ENCODE peak calls at places on chromosomes 11 and 22, in nine cellular contexts. V, P, C, E, X, L, S, G and J are unnamed samples.

GRCh38 chr11:68528630-68529029 is 68.1 kb downstream of the PPP6R3 start:
- DNase-seq in V (peak; percentile 47), P (no peak), C (no peak), E (no peak), X (no peak), L (no peak), S (no peak), G (no peak), J (no peak)

GRCh38 chr11:82895437-82896091 is 4.7 kb downstream of the PRCP start:
- DNase-seq in V (no peak), P (peak; percentile 42), C (no peak), E (no peak), X (peak; percentile 46), L (no peak), S (no peak), G (no peak), J (no peak)

GRCh38 chr22:25219948-25220442 is 556 bp downstream of the CRYBB2 start:
- DNase-seq in V (no peak), P (no peak), C (no peak), E (no peak), X (no peak), L (no peak), S (no peak), G (no peak), J (no peak)

GRCh38 chr22:27641049-27641790 is 160.3 kb downstream of the MN1 start:
- DNase-seq in V (no peak), P (no peak), C (no peak), E (no peak), X (no peak), L (no peak), S (no peak), G (no peak), J (no peak)

GRCh38 chr11:10326080-10326964 is 21.4 kb downstream of the ADM start:
- DNase-seq in V (peak; percentile 79), P (no peak), C (no peak), E (no peak), X (no peak), L (no peak), S (peak; percentile 55), G (no peak), J (no peak)

GRCh38 chr11:48034926-48035876 is 54.8 kb downstream of the PTPRJ start:
- DNase-seq in V (no peak), P (no peak), C (no peak), E (peak; percentile 64), X (no peak), L (no peak), S (peak; percentile 57), G (no peak), J (no peak)

GRCh38 chr22:44279059-44279340 is 33.8 kb downstream of the SHISAL1 start:
- DNase-seq in V (no peak), P (no peak), C (no peak), E (no peak), X (no peak), L (no peak), S (no peak), G (no peak), J (peak; percentile 32)

GRCh38 chr11:125952973-125953372 is 7.1 kb downstream of the VSIG10L2 start:
- DNase-seq in V (no peak), P (no peak), C (no peak), E (no peak), X (no peak), L (no peak), S (peak; percentile 15), G (peak; percentile 34), J (no peak)

GRCh38 chr11:41058138-41058537 is 401.3 kb downstream of the LRRC4C start:
- DNase-seq in V (no peak), P (no peak), C (no peak), E (no peak), X (no peak), L (no peak), S (no peak), G (no peak), J (no peak)

GRCh38 chr11:130737866-130738431 is 178.3 kb downstream of the SNX19 start:
- DNase-seq in V (peak; percentile 41), P (no peak), C (no peak), E (peak; percentile 86), X (no peak), L (no peak), S (peak; percentile 91), G (no peak), J (no peak)

GRCh38 chr11:30329150-30329940 is 6.4 kb downstream of the ARL14EP start:
- DNase-seq in V (no peak), P (no peak), C (no peak), E (no peak), X (no peak), L (no peak), S (peak; percentile 9), G (no peak), J (no peak)

DNA sequence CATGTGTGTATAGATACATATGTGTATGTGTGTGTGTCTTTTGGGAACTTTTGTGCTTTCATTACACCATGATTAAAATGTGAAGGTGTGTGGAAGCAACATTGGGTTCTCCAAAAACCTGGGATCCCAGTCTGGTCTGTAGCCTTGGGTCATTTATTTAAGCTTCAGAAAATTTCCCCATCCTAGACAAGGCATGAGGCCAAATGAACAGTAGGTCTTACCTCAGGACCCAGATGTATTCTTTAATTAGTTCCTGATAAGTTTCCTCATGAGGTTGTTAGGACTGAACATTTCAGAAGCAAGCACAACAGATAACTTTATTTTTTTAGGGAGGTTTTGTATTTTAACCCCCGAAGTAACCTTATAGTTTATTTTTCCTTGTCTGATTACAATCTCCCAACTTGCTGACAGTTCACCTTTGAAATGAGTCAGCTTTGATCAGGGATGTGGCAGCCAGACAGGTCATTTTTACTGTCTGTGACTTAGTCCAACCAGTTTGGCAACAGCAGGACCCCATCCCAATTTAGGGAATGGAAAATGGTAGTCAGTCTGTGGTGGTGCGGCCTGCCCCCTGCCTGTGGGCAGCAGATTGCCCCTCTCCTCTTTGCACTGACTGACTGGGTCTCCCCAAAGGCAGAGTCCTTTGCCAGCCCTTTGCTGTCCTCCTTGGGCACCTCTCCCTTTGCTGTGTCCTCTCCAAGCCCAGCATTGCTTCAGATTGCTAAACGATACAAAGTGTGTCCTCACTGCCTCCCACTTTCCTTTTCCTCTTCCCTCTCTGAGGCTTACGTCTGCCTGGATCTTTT is 88.3 kb downstream of the NAV2 start:
- DNase-seq in V (no peak), P (no peak), C (no peak), E (no peak), X (no peak), L (peak; percentile 50), S (peak; percentile 34), G (no peak), J (no peak)
- TF ChIP-seq CTCF in V (no peak), P (no peak), C (no peak), E (peak; percentile 27), X (no peak), L (peak; percentile 54), S (peak; percentile 9), G (no peak), J (no peak)

GRCh38 chr22:29454186-29454745 is 15.9 kb downstream of the RFPL1 start:
- DNase-seq in V (no peak), P (no peak), C (no peak), E (no peak), X (no peak), L (no peak), S (no peak), G (no peak), J (no peak)
- TF ChIP-seq CTCF in V (no peak), P (no peak), C (no peak), E (no peak), X (no peak), L (no peak), S (no peak), G (no peak), J (no peak)

DNA sequence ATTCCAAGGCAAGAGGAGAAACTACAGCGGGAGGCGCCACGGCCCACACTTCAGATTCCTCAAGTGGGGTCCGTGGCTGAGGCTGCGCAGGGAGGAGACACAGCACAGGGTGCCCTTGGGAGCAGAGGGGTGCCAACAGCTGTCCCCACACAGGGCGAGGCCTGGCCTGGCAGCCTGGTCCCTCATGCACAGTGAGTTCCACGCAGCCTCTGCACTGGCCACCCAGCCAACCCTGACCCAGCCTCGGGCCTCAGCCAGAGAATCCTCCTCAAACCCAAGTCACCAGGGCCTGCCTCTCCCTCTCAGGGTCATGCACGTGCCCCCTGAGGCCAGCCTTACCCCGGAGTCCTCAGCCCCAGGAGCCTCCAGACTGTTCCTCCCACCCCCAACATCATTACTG is 22.4 kb upstream of the MOB2 start:
- DNase-seq in V (no peak), P (no peak), C (no peak), E (no peak), X (no peak), L (no peak), S (no peak), G (no peak), J (no peak)
- TF ChIP-seq CTCF in V (no peak), P (no peak), C (no peak), E (no peak), X (no peak), L (no peak), S (no peak), G (no peak), J (no peak)

DNA sequence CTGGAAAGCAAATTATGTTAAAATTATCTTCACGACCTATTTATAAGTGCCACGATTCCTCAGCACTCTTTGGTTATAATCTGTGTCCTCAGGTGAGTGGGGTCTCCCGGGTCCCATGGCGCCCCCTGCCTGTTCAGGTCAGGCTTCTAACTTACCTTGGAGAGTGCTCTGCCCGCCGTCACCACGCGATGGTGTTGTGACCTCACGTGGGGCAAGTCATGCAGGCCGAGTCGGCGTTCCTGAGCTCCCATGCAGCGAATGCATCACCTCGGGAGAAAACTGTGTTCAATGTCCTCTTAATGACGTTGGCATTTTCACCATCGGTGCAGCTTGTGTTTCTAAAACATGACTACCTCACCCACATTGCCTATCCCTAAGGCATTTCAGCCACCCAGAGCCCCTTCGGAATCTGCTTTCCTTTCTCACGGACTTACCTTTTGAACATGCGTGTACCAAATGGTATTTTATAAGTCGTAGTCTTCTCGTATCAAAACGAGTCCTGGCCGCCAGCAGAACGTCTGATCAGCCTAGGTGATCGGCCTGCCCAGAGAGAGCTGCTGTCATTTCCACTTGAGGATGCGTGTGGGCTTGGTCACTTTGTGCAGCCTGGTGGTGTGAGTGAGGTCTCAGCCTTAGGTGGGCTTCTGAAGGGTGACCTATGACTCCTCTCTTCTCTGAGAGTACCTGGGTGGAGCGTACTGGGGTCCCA is 64.8 kb downstream of the TBC1D22A start:
- DNase-seq in V (no peak), P (no peak), C (no peak), E (no peak), X (no peak), L (peak; percentile 92), S (no peak), G (no peak), J (peak; percentile 39)
- TF ChIP-seq CTCF in V (peak; percentile 14), P (no peak), C (peak; percentile 6), E (peak; percentile 17), X (no peak), L (peak; percentile 84), S (no peak), G (no peak), J (peak; percentile 26)

DNA sequence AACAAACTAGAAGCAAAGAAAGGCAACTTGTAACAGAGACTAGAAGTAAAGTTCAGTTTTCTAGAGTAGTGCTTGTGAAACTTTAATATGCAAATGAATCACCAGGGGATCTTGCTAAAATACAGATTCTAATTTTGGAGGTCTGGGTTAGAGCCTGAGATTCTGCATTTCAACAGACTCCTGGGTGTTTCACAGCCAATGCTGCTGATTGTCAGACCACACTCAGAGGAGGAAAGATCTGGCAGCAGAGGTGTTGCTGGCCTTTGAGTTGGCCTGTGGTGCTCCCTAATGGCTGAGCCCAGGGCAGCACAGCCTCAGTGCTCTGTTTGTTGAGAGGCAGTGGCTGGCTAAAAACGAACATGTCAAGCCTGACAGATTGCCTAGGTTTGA is 5.4 kb downstream of the CRY2 start:
- DNase-seq in V (no peak), P (peak; percentile 65), C (no peak), E (peak; percentile 83), X (peak; percentile 70), L (peak; percentile 51), S (no peak), G (no peak), J (no peak)
- TF ChIP-seq CTCF in V (no peak), P (peak; percentile 62), C (no peak), E (peak; percentile 43), X (peak; percentile 43), L (peak; percentile 35), S (no peak), G (no peak), J (no peak)